ENCODE peak calls at places on chromosomes 6 and 20, in seven cellular contexts. J is PC-3, M is mucosa of descending colon, S is fibroblast of lung, P is pancreas, D is neural crest cell, W is fibroblast of villous mesenchyme. O is an unnamed sample.

GRCh38 chr20:63738687-63739128 is 868 bp upstream of the SLC2A4RG start:
- DNase-seq in J (no peak), M (peak; percentile 88), S (peak; percentile 28), P (peak; percentile 87), D (peak; percentile 45), W (peak; percentile 26), O (peak; percentile 25)

GRCh38 chr6:136669299-136669699 is 119.1 kb upstream of the MAP7 start:
- DNase-seq in J (peak; percentile 85), M (no peak), S (peak; percentile 96), P (no peak), D (no peak), W (peak; percentile 98), O (peak; percentile 88)

GRCh38 chr6:118469468-118469867 is 78.6 kb upstream of the PLN start:
- DNase-seq in J (peak; percentile 44), M (no peak), S (peak; percentile 54), P (no peak), D (no peak), W (peak; percentile 10), O (peak; percentile 22)

GRCh38 chr20:137668-138131 is 4.7 kb upstream of the DEFB126 start:
- DNase-seq in J (peak; percentile 32), M (no peak), S (no peak), P (no peak), D (no peak), W (no peak), O (no peak)

GRCh38 chr20:11902264-11902663 is 15.4 kb upstream of the BTBD3 start:
- DNase-seq in J (peak; percentile 77), M (no peak), S (peak; percentile 76), P (no peak), D (no peak), W (peak; percentile 70), O (peak; percentile 74)

GRCh38 chr6:144857086-144857485 is 572.0 kb downstream of the UTRN start:
- DNase-seq in J (no peak), M (no peak), S (no peak), P (no peak), D (no peak), W (no peak), O (no peak)

GRCh38 chr20:37816003-37816402 is 86.9 kb upstream of the VSTM2L start:
- DNase-seq in J (no peak), M (no peak), S (no peak), P (no peak), D (no peak), W (no peak), O (no peak)

GRCh38 chr6:21785162-21785561 is 191.6 kb downstream of the SOX4 start:
- DNase-seq in J (no peak), M (no peak), S (no peak), P (no peak), D (no peak), W (no peak), O (no peak)

GRCh38 chr6:41705996-41706835 is 29.2 kb downstream of the TFEB start:
- DNase-seq in J (peak; percentile 40), M (peak; percentile 87), S (peak; percentile 68), P (no peak), D (peak; percentile 22), W (peak; percentile 74), O (peak; percentile 74)

GRCh38 chr6:158207452-158207788 is 39.3 kb downstream of the GTF2H5 start:
- DNase-seq in J (peak; percentile 42), M (no peak), S (no peak), P (no peak), D (no peak), W (peak; percentile 73), O (peak; percentile 94)

GRCh38 chr6:153214439-153214838 is 83.4 kb upstream of the RGS17 start:
- DNase-seq in J (no peak), M (no peak), S (no peak), P (no peak), D (no peak), W (peak; percentile 35), O (no peak)

GRCh38 chr6:111357680-111358079 is 125.3 kb downstream of the REV3L start:
- DNase-seq in J (no peak), M (no peak), S (no peak), P (no peak), D (no peak), W (no peak), O (peak; percentile 21)

GRCh38 chr6:109059591-109060021 is 35.0 kb downstream of the SESN1 start:
- DNase-seq in J (peak; percentile 29), M (no peak), S (no peak), P (no peak), D (no peak), W (peak; percentile 41), O (peak; percentile 89)

GRCh38 chr20:32763202-32763999 is 1.2 kb downstream of the DNMT3B start:
- DNase-seq in J (peak; percentile 34), M (no peak), S (no peak), P (peak; percentile 76), D (no peak), W (no peak), O (no peak)

DNA sequence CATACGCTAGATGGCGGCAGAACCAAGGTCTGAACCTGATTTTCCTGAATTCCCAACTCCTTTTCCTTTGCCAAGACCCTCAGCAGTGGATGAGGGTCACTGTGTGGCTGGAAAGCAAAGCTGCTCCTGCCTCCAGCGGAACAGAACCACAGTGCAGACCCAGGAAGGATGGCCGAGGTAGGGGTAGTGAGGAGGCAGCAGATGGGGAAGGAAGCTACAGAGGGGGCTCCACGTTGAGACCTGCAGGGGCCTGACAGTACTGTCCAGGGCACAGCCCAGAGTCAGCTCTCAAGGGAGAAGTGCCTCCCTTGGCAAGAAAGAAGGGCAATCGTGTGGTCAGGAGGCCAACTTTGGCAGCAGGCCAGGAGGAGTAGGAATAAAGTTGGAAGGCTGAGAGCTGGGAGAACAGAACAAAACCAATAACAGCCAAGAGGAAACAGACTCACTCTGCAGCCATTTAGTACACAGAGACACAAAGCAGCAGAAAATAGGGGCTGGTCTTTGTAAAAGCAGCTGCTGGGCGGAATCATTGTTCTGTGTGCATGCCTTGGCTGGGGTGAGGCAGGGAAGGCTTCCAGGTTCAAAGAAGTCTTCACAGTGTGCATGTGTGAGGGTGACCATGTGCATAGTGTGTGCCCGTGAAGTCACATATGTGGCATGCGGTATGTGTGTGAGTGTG is 3.1 kb downstream of the GABRR2 start:
- DNase-seq in J (peak; percentile 48), M (no peak), S (peak; percentile 70), P (no peak), D (peak; percentile 30), W (peak; percentile 45), O (peak; percentile 88)
- TF ChIP-seq CTCF in J (peak; percentile 37), M (no peak), S (peak; percentile 67), P (no peak), D (peak; percentile 52), W (peak; percentile 58), O (peak; percentile 64)

DNA sequence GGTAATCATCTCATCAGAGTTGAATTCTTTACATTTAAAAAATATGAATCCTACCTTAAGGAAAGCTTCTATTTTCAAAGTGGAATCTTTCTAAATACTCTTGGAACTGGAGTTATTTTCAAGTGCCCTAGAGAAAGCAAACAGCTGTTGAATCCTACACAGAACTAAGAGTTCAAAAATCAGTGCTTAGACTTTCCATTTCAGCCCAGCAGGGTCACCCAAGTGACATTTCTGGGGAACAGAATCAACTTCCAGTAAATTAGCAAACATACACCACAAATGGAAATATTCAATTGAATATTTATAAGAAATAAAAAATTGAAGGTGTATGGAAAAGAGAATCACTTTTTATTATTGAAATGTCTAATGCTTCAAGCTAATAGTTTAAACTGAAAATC is 427.7 kb upstream of the NOX3 start:
- DNase-seq in J (no peak), M (no peak), S (peak; percentile 52), P (no peak), D (no peak), W (peak; percentile 54), O (no peak)
- TF ChIP-seq CTCF in J (no peak), M (no peak), S (no peak), P (no peak), D (no peak), W (no peak), O (no peak)

GRCh38 chr20:35604444-35604750 is 11.2 kb upstream of the SPAG4 start:
- DNase-seq in J (no peak), M (no peak), S (no peak), P (peak; percentile 67), D (no peak), W (peak; percentile 6), O (no peak)
- TF ChIP-seq CTCF in J (peak; percentile 62), M (peak; percentile 11), S (peak; percentile 13), P (no peak), D (no peak), W (peak; percentile 41), O (peak; percentile 21)

DNA sequence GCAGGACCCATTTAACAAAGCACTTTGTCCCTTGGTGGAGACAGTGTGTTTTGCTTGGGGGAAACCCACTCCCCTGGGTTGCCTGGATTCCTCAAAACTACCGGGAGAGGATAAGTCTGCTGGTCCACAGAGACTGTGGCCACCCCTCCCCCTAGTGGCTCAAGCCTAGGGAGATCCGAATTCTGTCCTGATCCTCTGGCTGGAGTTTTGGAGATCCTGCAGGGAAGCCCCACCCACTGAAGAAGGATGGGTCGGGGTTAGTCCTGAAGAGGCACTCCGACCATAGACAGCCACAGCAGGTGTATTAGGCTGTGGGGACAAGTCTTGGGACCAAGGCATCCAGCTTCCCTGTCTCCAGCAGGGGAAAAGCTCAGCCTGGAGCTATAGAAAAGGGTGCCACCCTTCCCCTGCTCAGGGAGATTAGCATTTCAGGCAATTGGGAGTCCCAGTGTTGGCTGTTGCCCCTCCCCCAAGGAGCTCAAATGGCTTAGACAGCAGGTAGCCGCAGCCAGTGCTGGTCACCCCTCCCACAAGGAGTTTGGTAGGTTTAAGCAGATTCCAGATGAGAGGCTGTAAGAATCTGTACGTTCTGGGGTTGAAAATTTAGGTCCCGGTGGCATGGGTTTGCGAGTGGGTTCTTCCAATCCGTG is 750.0 kb downstream of the TBC1D32 start:
- DNase-seq in J (no peak), M (no peak), S (no peak), P (no peak), D (no peak), W (no peak), O (no peak)
- TF ChIP-seq CTCF in J (no peak), M (no peak), S (no peak), P (no peak), D (no peak), W (no peak), O (no peak)

GRCh38 chr6:27121640-27122039 is 125.9 kb upstream of the PRSS16 start:
- DNase-seq in J (no peak), M (no peak), S (no peak), P (no peak), D (no peak), W (no peak), O (no peak)

GRCh38 chr6:27114792-27115191 is 132.7 kb upstream of the PRSS16 start:
- DNase-seq in J (no peak), M (no peak), S (no peak), P (no peak), D (no peak), W (no peak), O (no peak)

GRCh38 chr6:27124252-27124657 is 123.2 kb upstream of the PRSS16 start:
- DNase-seq in J (no peak), M (no peak), S (no peak), P (no peak), D (no peak), W (no peak), O (no peak)

GRCh38 chr6:27119329-27119728 is 128.2 kb upstream of the PRSS16 start:
- DNase-seq in J (no peak), M (no peak), S (no peak), P (no peak), D (no peak), W (no peak), O (no peak)

DNA sequence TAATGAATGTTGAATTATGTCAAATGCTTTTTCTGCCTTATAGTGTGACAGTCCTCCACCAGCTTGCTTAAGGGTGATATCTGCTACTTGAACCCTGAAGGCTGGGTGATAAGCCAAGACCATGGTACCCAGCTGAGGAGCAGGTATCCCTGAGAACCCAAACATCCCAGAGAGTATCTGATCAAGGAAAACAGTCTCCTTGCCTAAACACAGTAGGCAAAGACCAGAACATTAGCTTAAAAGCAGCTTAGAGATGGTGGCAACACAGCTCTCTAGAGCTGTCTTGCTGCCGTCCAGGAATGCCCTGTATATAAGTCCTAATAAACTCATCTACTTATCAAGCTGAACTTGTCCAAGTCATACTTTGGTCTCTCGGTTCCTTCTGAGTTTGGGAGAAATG is 127.7 kb upstream of the PRSS16 start:
- DNase-seq in J (no peak), M (no peak), S (no peak), P (no peak), D (no peak), W (no peak), O (no peak)
- TF ChIP-seq CTCF in J (no peak), M (no peak), S (no peak), P (no peak), D (no peak), W (no peak), O (no peak)